ENCODE peak calls at places on chromosomes 13 and 19, in nine cellular contexts. H is WTC11; O is stimulated activated CD8-positive, alpha-beta memory T cell treated with anti-CD3 and anti-CD28 coated beads, Interleukin-15, amount 100 ng/mL, for 4 hours; D is hypothalamus; V is cardiac muscle cell; S is fibroblast of lung; W is CD8-positive, alpha-beta T cell; I is stimulated activated CD4-positive, alpha-beta T cell treated with anti-CD3 and anti-CD28 coated beads, Interleukin-4, amount 100 ng/mL, for 24 hours; X is activated CD4-positive, alpha-beta T cell treated with anti-CD3 and anti-CD28 coated beads, Interleukin-2, amount 10 ng/mL, durations not matched to agents 7 days and 5 days. F is an unnamed sample.

GRCh38 chr19:18308948-18309325 is 13.9 kb downstream of the LSM4 start:
- DNase-seq in V (no peak), D (no peak), I (no peak), H (no peak), O (no peak), W (no peak), S (no peak), X (no peak), F (no peak)

GRCh38 chr13:98822238-98822606 is 69.8 kb upstream of the SLC15A1 start:
- DNase-seq in S (peak; percentile 72), O (no peak), V (peak; percentile 26), H (no peak), W (no peak), X (no peak), D (no peak), I (no peak), F (no peak)

GRCh38 chr19:18023596-18024212 is 15.7 kb downstream of the ARRDC2 start:
- DNase-seq in W (peak; percentile 82), S (no peak), O (no peak), I (peak; percentile 64), X (peak; percentile 69), V (peak; percentile 95), H (no peak), D (peak; percentile 19), F (no peak)

GRCh38 chr13:77724092-77724491 is 26.6 kb downstream of the SLAIN1 start:
- DNase-seq in H (no peak), X (no peak), V (no peak), S (no peak), D (no peak), O (no peak), W (no peak), I (no peak), F (no peak)

GRCh38 chr13:75873499-75873898 is 237.4 kb downstream of the LMO7 start:
- DNase-seq in I (no peak), D (no peak), H (no peak), W (no peak), V (no peak), O (no peak), X (no peak), S (no peak), F (no peak)

GRCh38 chr13:74243637-74244526 is 109.7 kb upstream of the KLF12 start:
- DNase-seq in D (no peak), O (no peak), V (peak; percentile 51), W (no peak), H (no peak), I (no peak), S (peak; percentile 83), X (no peak), F (no peak)

GRCh38 chr19:46887240-46887782 is 26.5 kb downstream of the ARHGAP35 start:
- DNase-seq in X (no peak), D (no peak), W (no peak), H (no peak), S (peak; percentile 59), V (peak; percentile 43), I (no peak), O (no peak), F (no peak)

GRCh38 chr13:97148894-97149293 is 73.2 kb upstream of the MBNL2 start:
- DNase-seq in V (peak; percentile 60), D (no peak), H (no peak), S (peak; percentile 46), I (no peak), W (no peak), O (no peak), X (no peak), F (no peak)

GRCh38 chr19:47756627-47756929 is 11.2 kb downstream of the NOP53 start:
- DNase-seq in O (no peak), V (no peak), H (no peak), S (no peak), W (no peak), D (no peak), I (no peak), X (no peak), F (no peak)

GRCh38 chr19:8163781-8164180 is 14.4 kb upstream of the FBN3 start:
- DNase-seq in S (no peak), I (no peak), X (no peak), W (no peak), O (no peak), V (peak; percentile 56), D (no peak), H (no peak), F (no peak)

GRCh38 chr13:63910406-63910957 is 2494.8 kb upstream of the PCDH20 start:
- DNase-seq in W (no peak), D (no peak), X (no peak), I (no peak), O (no peak), H (peak; percentile 46), V (peak; percentile 4), S (peak; percentile 14), F (no peak)

GRCh38 chr19:13670846-13671245 is 93.5 kb upstream of the MRI1 start:
- DNase-seq in V (no peak), X (no peak), I (no peak), H (no peak), S (no peak), D (no peak), W (no peak), O (no peak), F (no peak)

GRCh38 chr13:98475521-98475920 is 101.4 kb downstream of the STK24 start:
- DNase-seq in H (peak; percentile 64), D (no peak), W (no peak), V (peak; percentile 22), I (no peak), X (no peak), S (no peak), O (no peak), F (no peak)

GRCh38 chr19:11881151-11881800 is 6.3 kb upstream of the ZNF69 start:
- DNase-seq in H (peak; percentile 76), I (peak; percentile 66), D (no peak), O (no peak), V (peak; percentile 71), X (peak; percentile 78), W (peak; percentile 76), S (peak; percentile 28), F (peak; percentile 56)

GRCh38 chr19:19591133-19591825 is 27.2 kb downstream of the PBX4 start:
- DNase-seq in W (peak; percentile 60), S (peak; percentile 94), I (peak; percentile 80), H (peak; percentile 19), D (no peak), X (peak; percentile 55), V (peak; percentile 94), O (no peak), F (peak; percentile 79)

GRCh38 chr13:60887711-60888110 is 490.7 kb downstream of the TDRD3 start:
- DNase-seq in O (no peak), D (no peak), I (no peak), H (no peak), W (no peak), X (no peak), V (no peak), S (no peak), F (no peak)

GRCh38 chr13:100880166-100880565 is 205.6 kb upstream of the TMTC4 start:
- DNase-seq in S (no peak), W (no peak), H (no peak), O (no peak), X (no peak), V (no peak), D (no peak), I (no peak), F (no peak)

GRCh38 chr19:1409204-1410005 is 2.0 kb downstream of the DAZAP1 start:
- DNase-seq in V (no peak), S (no peak), I (no peak), D (no peak), W (no peak), X (no peak), H (no peak), O (no peak), F (no peak)

GRCh38 chr19:41541990-41542584 is 33.9 kb upstream of the CEACAM21 start:
- DNase-seq in S (no peak), D (no peak), W (peak; percentile 89), V (peak; percentile 58), X (peak; percentile 82), I (peak; percentile 83), O (peak; percentile 47), H (peak; percentile 81), F (no peak)

GRCh38 chr13:110250258-110250891 is 56.6 kb downstream of the COL4A1 start:
- DNase-seq in I (no peak), D (no peak), H (no peak), W (no peak), X (no peak), S (peak; percentile 79), V (peak; percentile 82), O (no peak), F (no peak)

GRCh38 chr19:48629599-48630288 is 7.4 kb downstream of the DBP start:
- DNase-seq in O (no peak), W (no peak), D (no peak), V (peak; percentile 85), I (peak; percentile 24), H (peak; percentile 97), S (peak; percentile 73), X (no peak), F (no peak)

GRCh38 chr19:46813570-46814358 is 25.4 kb upstream of the SLC1A5 start:
- DNase-seq in D (no peak), H (no peak), I (no peak), W (no peak), S (peak; percentile 44), O (no peak), X (no peak), V (peak; percentile 90), F (no peak)

GRCh38 chr19:50467566-50467965 is 8.7 kb upstream of the EMC10 start:
- DNase-seq in H (no peak), O (no peak), V (no peak), S (no peak), W (no peak), I (no peak), X (no peak), D (no peak), F (no peak)

GRCh38 chr13:30690282-30691188 is 44.8 kb upstream of the ALOX5AP start:
- DNase-seq in I (no peak), D (no peak), X (peak; percentile 43), S (peak; percentile 95), V (peak; percentile 98), W (no peak), H (no peak), O (no peak), F (no peak)

GRCh38 chr19:13099073-13099999 is 3.3 kb downstream of the LYL1 start:
- DNase-seq in V (peak; percentile 68), D (no peak), I (peak; percentile 76), X (peak; percentile 84), H (peak; percentile 69), O (peak; percentile 62), W (peak; percentile 88), S (no peak), F (peak; percentile 88)

GRCh38 chr13:97726664-97727235 is 226.7 kb upstream of the IPO5 start:
- DNase-seq in W (no peak), O (no peak), I (no peak), H (no peak), V (peak; percentile 94), D (no peak), S (no peak), X (no peak), F (no peak)

GRCh38 chr13:39132286-39132685 is 94.0 kb downstream of the NHLRC3 start:
- DNase-seq in O (no peak), D (no peak), X (no peak), W (no peak), H (no peak), V (no peak), S (no peak), I (no peak), F (no peak)

GRCh38 chr19:12075538-12076139 is 11.1 kb downstream of the ZNF844 start:
- DNase-seq in I (no peak), V (no peak), X (no peak), D (no peak), W (no peak), H (no peak), O (no peak), S (no peak), F (no peak)

GRCh38 chr13:100514788-100515409 is 73.7 kb downstream of the GGACT start:
- DNase-seq in D (no peak), I (peak; percentile 78), O (peak; percentile 30), S (peak; percentile 59), V (peak; percentile 84), W (peak; percentile 82), X (peak; percentile 72), H (peak; percentile 90), F (peak; percentile 85)

GRCh38 chr19:29953352-29954247 is 11.6 kb downstream of the URI1 start:
- DNase-seq in S (no peak), W (no peak), D (no peak), O (no peak), H (no peak), V (peak; percentile 21), X (no peak), I (no peak), F (no peak)

GRCh38 chr19:49469828-49470614 is 4.0 kb upstream of the FLT3LG start:
- DNase-seq in I (peak; percentile 73), D (no peak), H (no peak), V (no peak), O (peak; percentile 68), X (peak; percentile 86), S (no peak), W (peak; percentile 87), F (peak; percentile 89)

F was measured in GM20000.